ENCODE peak calls at places on chromosomes 12 and 14, in four cellular contexts. U, B, N and E are unnamed samples.
A peak's percentile ranks its signal among the peaks of the same experiment; 100 is the strongest.

GRCh38 chr12:131260251-131260905 is 306.7 kb downstream of the ADGRD1 start:
- DNase-seq in U (no peak), B (no peak), N (no peak), E (no peak)

GRCh38 chr14:99273025-99273723 is 1.2 kb upstream of the BCL11B start:
- DNase-seq in U (no peak), B (no peak), N (peak; percentile 77), E (no peak)

GRCh38 chr12:126819554-126819953 is 1447.4 kb upstream of the TMEM132C start:
- DNase-seq in U (no peak), B (no peak), N (no peak), E (no peak)

GRCh38 chr14:30211326-30211725 is 283.7 kb upstream of the PRKD1 start:
- DNase-seq in U (no peak), B (no peak), N (no peak), E (no peak)

GRCh38 chr12:27076930-27077329 is 5.4 kb downstream of the C12orf71 start:
- DNase-seq in U (no peak), B (no peak), N (no peak), E (no peak)

GRCh38 chr12:6952121-6952859 is 1.1 kb downstream of the PTPN6 start:
- DNase-seq in U (no peak), B (no peak), N (no peak), E (no peak)

GRCh38 chr12:131091976-131092691 is 138.4 kb downstream of the ADGRD1 start:
- DNase-seq in U (no peak), B (no peak), N (no peak), E (no peak)

GRCh38 chr14:53888535-53889386 is 67.9 kb downstream of the BMP4 start:
- DNase-seq in U (no peak), B (no peak), N (peak; percentile 65), E (no peak)

GRCh38 chr14:101109981-101110728 is 206.6 kb upstream of the RTL1 start:
- DNase-seq in U (no peak), B (no peak), N (no peak), E (no peak)

GRCh38 chr12:40225984-40226602 is 1.3 kb downstream of the LRRK2 start:
- DNase-seq in U (no peak), B (no peak), N (no peak), E (no peak)

GRCh38 chr14:36660736-36661505 is 739 bp upstream of the PAX9 start:
- DNase-seq in U (no peak), B (no peak), N (no peak), E (no peak)